ENCODE peak calls at places on chromosome 2, in four cellular contexts. One of them, this sample, is unnamed.

GRCh38 chr2:241256168-241256545 is 59.3 kb downstream of the HDLBP start:
- DNase-seq in hepatocyte: no peak
- DNase-seq in GM23338: no peak
- DNase-seq in fibroblast of lung: no peak
- DNase-seq in this sample: no peak

GRCh38 chr2:47048801-47049480 is 106.2 kb downstream of the STPG4 start:
- DNase-seq in hepatocyte: no peak
- DNase-seq in GM23338: peak; percentile 57
- DNase-seq in fibroblast of lung: no peak
- DNase-seq in this sample: no peak

GRCh38 chr2:1055014-1055595 is 104.5 kb downstream of the SNTG2 start:
- DNase-seq in GM23338: no peak
- DNase-seq in hepatocyte: no peak
- DNase-seq in fibroblast of lung: peak; percentile 96
- DNase-seq in this sample: no peak

GRCh38 chr2:147293958-147294824 is 550.6 kb upstream of the ACVR2A start:
- DNase-seq in hepatocyte: no peak
- DNase-seq in GM23338: no peak
- DNase-seq in fibroblast of lung: peak; percentile 9
- DNase-seq in this sample: no peak

GRCh38 chr2:230326453-230327417 is at the start of gene SP140L:
- DNase-seq in fibroblast of lung: peak; percentile 81
- DNase-seq in GM23338: peak; percentile 9
- DNase-seq in hepatocyte: peak; percentile 72
- DNase-seq in this sample: peak; percentile 85

GRCh38 chr2:101435011-101435862 is 39.7 kb downstream of the RFX8 start:
- DNase-seq in hepatocyte: peak; percentile 36
- DNase-seq in GM23338: peak; percentile 75
- DNase-seq in fibroblast of lung: peak; percentile 77
- DNase-seq in this sample: peak; percentile 45

GRCh38 chr2:38649176-38649728 is 16.7 kb upstream of the GALM start:
- DNase-seq in fibroblast of lung: no peak
- DNase-seq in GM23338: no peak
- DNase-seq in hepatocyte: no peak
- DNase-seq in this sample: no peak

GRCh38 chr2:130853391-130853790 is 16.7 kb downstream of the ARHGEF4 start:
- DNase-seq in fibroblast of lung: no peak
- DNase-seq in hepatocyte: no peak
- DNase-seq in GM23338: no peak
- DNase-seq in this sample: no peak

GRCh38 chr2:169363570-169364150 is 1.3 kb upstream of the LRP2 start:
- DNase-seq in hepatocyte: peak; percentile 62
- DNase-seq in fibroblast of lung: no peak
- DNase-seq in GM23338: peak; percentile 53
- DNase-seq in this sample: no peak

GRCh38 chr2:67516899-67517530 is 119.9 kb downstream of the ETAA1 start:
- DNase-seq in hepatocyte: no peak
- DNase-seq in fibroblast of lung: peak; percentile 95
- DNase-seq in GM23338: no peak
- DNase-seq in this sample: no peak
- H4K20me1 ChIP-seq in hepatocyte: no peaks in the 10 kb centered on the region
- H4K20me1 ChIP-seq in fibroblast of lung: no peaks in the 10 kb centered on the region
- H4K20me1 ChIP-seq in GM23338: no peaks in the 10 kb centered on the region
- H4K20me1 ChIP-seq in this sample: no peaks in the 10 kb centered on the region

GRCh38 chr2:218980800-218981389 is 4.1 kb downstream of the FEV start:
- DNase-seq in GM23338: peak; percentile 37
- DNase-seq in hepatocyte: no peak
- DNase-seq in fibroblast of lung: no peak
- DNase-seq in this sample: no peak

GRCh38 chr2:218981390-218982311 is 3.3 kb downstream of the FEV start:
- DNase-seq in GM23338: peak; percentile 67
- DNase-seq in fibroblast of lung: peak; percentile 20
- DNase-seq in hepatocyte: peak; percentile 55
- DNase-seq in this sample: no peak

GRCh38 chr2:218983263-218983970 is 1.6 kb downstream of the FEV start:
- DNase-seq in hepatocyte: no peak
- DNase-seq in GM23338: peak; percentile 38
- DNase-seq in fibroblast of lung: no peak
- DNase-seq in this sample: no peak

GRCh38 chr2:218982312-218983262 is 2.4 kb downstream of the FEV start:
- DNase-seq in fibroblast of lung: no peak
- DNase-seq in GM23338: peak; percentile 47
- DNase-seq in hepatocyte: no peak
- DNase-seq in this sample: no peak

GRCh38 chr2:218979846-218980738 is 4.9 kb downstream of the FEV start:
- DNase-seq in hepatocyte: peak; percentile 88
- DNase-seq in fibroblast of lung: peak; percentile 66
- DNase-seq in GM23338: peak; percentile 95
- DNase-seq in this sample: peak; percentile 82
- TF ChIP-seq EZH2 in hepatocyte: no peak
- TF ChIP-seq EZH2 in fibroblast of lung: no peak
- TF ChIP-seq EZH2 in GM23338: peak; percentile 80
- TF ChIP-seq EZH2 in this sample: no peak

GRCh38 chr2:54557211-54557600 is 101.1 kb downstream of the SPTBN1 start:
- DNase-seq in fibroblast of lung: no peak
- DNase-seq in hepatocyte: no peak
- DNase-seq in GM23338: no peak
- DNase-seq in this sample: no peak

GRCh38 chr2:54558188-54558975 is 102.3 kb downstream of the SPTBN1 start:
- DNase-seq in GM23338: peak; percentile 90
- DNase-seq in hepatocyte: peak; percentile 84
- DNase-seq in fibroblast of lung: peak; percentile 79
- DNase-seq in this sample: peak; percentile 77

GRCh38 chr2:54558976-54559410 is 102.9 kb downstream of the SPTBN1 start:
- DNase-seq in fibroblast of lung: no peak
- DNase-seq in GM23338: peak; percentile 62
- DNase-seq in hepatocyte: no peak
- DNase-seq in this sample: no peak

GRCh38 chr2:54556659-54557121 is 100.6 kb downstream of the SPTBN1 start:
- DNase-seq in hepatocyte: no peak
- DNase-seq in GM23338: no peak
- DNase-seq in fibroblast of lung: peak; percentile 95
- DNase-seq in this sample: no peak

DNA sequence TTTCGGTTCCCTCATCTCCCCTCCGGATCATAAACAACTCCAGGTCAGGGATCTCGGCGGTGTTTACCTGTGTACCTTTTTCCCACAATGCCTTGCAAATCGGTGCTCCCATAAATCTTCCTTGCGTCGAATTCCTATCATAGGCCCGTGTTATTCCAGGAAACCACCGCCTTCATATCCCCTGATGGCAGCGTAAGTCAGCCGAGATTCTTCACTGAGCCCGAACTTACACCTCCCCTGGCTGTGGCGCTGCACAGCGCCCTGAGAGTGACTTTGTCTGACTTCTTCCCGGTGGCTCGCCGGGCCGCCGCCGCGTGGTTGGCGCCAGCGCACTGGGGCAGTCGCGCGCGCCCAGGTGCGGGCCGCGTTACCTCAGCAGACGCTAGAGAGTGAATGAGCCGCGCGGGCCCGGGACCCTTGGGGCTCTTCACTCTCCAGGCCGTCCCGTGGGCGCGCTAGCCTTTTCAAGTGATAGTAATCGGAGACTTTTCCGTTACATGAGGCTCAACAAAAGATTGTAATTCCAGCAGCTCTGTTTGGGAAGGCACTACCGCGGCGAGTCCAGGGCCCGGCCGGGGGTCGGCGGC is 101.6 kb downstream of the SPTBN1 start:
- DNase-seq in fibroblast of lung: peak; percentile 62
- DNase-seq in GM23338: peak; percentile 55
- DNase-seq in hepatocyte: peak; percentile 78
- DNase-seq in this sample: peak; percentile 60
- TF ChIP-seq CTCF in fibroblast of lung: no peak
- TF ChIP-seq CTCF in GM23338: peak; percentile 10
- TF ChIP-seq CTCF in hepatocyte: peak; percentile 4
- TF ChIP-seq CTCF in this sample: peak; percentile 34

DNA sequence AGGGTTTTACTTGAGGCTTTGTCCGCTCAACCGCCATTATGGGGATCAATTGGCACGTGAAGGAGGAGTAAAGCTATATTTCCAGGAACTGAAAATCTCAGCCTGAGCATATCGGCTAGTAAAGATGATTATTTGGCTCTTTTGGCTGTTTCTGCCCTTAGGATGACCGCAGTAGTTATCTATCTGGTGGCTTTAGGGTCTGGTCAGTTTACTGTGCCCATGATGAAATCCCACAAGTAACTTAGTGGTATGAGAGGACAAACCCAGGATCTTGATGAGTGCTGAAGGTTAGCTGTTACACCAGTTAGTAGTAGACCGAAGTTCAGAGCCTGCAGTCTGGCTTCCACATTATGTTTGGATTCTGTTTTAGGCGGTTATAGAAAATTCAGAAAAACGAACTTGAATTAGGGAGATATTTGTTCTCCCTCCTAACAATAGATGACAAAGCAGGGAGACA is 1.2 kb downstream of the MAT2A start:
- DNase-seq in fibroblast of lung: peak; percentile 21
- DNase-seq in hepatocyte: no peak
- DNase-seq in GM23338: no peak
- DNase-seq in this sample: no peak
- H4K20me1 ChIP-seq in fibroblast of lung: peaks cover 13% of the 10 kb centered on the region
- H4K20me1 ChIP-seq in hepatocyte: peaks cover 53% of the 10 kb centered on the region
- H4K20me1 ChIP-seq in GM23338: peaks cover 38% of the 10 kb centered on the region
- H4K20me1 ChIP-seq in this sample: peaks cover 51% of the 10 kb centered on the region

DNA sequence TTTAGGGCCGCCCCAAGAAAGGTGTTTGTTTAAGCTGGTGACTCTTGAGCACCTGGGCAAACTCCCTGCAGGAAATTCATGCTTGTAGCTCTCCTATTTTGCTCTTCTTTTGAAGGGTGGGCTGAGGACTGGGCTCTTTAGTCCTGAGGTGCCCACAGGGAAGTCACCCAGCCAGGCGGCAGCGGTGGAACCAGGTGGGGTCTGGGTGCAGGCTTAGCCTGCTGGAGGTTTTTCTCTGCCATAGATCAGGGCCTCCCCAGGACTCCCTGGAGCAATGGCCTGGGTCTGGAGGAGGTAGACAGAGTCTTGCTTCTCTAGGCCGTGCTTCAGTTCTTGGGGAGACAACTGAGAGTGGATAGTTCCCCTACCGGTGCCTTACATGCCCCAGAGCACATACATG is 99.9 kb downstream of the CLIP4 start:
- DNase-seq in GM23338: no peak
- DNase-seq in hepatocyte: no peak
- DNase-seq in fibroblast of lung: no peak
- DNase-seq in this sample: no peak
- TF ChIP-seq EZH2 in GM23338: no peak
- TF ChIP-seq EZH2 in hepatocyte: no peak
- TF ChIP-seq EZH2 in fibroblast of lung: no peak
- TF ChIP-seq EZH2 in this sample: no peak

This sample was measured in DND-41.